ENCODE peak calls at places on chromosomes 13 and 19, in seven cellular contexts. D is activated CD4-positive, alpha-beta T cell treated with anti-CD3 and anti-CD28 coated beads for 24 hours; O is GM23338; G is stimulated activated CD4-positive, alpha-beta T cell treated with anti-CD3 and anti-CD28 coated beads, Interleukin-12 subunit alpha, Interleukin-12 subunit beta, amount 100 ng/mL, for 48 hours; B is caudate nucleus; E is RWPE1; F is GM10248. Q is an unnamed sample.

GRCh38 chr19:34041922-34042521 is 130.3 kb upstream of the LSM14A start:
- DNase-seq in D (peak; percentile 65), O (peak; percentile 88), G (peak; percentile 77), B (peak; percentile 15), E (no peak), F (peak; percentile 62), Q (no peak)

GRCh38 chr19:12675940-12676339 is 5.7 kb downstream of the DHPS start:
- DNase-seq in D (no peak), O (no peak), G (no peak), B (no peak), E (no peak), F (no peak), Q (no peak)

GRCh38 chr13:102873653-102874052 is 27.8 kb downstream of the ERCC5 start:
- DNase-seq in D (no peak), O (no peak), G (no peak), B (no peak), E (peak; percentile 41), F (peak; percentile 37), Q (peak; percentile 76)

GRCh38 chr19:7986321-7987083 is 18.9 kb downstream of the ELAVL1 start:
- DNase-seq in D (no peak), O (no peak), G (no peak), B (no peak), E (peak; percentile 42), F (no peak), Q (peak; percentile 73)

GRCh38 chr13:48579167-48579918 is 46.5 kb upstream of the RCBTB2 start:
- DNase-seq in D (no peak), O (no peak), G (no peak), B (no peak), E (peak; percentile 15), F (peak; percentile 57), Q (peak; percentile 51)

GRCh38 chr13:24557121-24557520 is 44.5 kb upstream of the PARP4 start:
- DNase-seq in D (no peak), O (no peak), G (no peak), B (no peak), E (no peak), F (no peak), Q (no peak)

GRCh38 chr19:48994035-48994386 is 324 bp downstream of the RUVBL2 start:
- DNase-seq in D (no peak), O (no peak), G (no peak), B (no peak), E (no peak), F (no peak), Q (no peak)

GRCh38 chr19:50036905-50037304 is 11.1 kb downstream of the ZNF473 start:
- DNase-seq in D (no peak), O (no peak), G (no peak), B (no peak), E (peak; percentile 41), F (no peak), Q (peak; percentile 87)

GRCh38 chr19:52296773-52297600 is at the start of gene ZNF480:
- DNase-seq in D (peak; percentile 60), O (peak; percentile 89), G (peak; percentile 40), B (peak; percentile 73), E (peak; percentile 65), F (peak; percentile 79), Q (peak; percentile 76)

Q was measured in epithelial cell of esophagus.